ENCODE peak calls at places on chromosomes 16 and 17, in five cellular contexts. One of them, this sample, is unnamed.

GRCh38 chr17:64158411-64158810 is 28.5 kb upstream of the ERN1 start:
- DNase-seq in AG09319: no peak
- DNase-seq in heart left ventricle: no peak
- DNase-seq in CD4-positive, alpha-beta T cell: no peak
- DNase-seq in mesothelial cell of epicardium: no peak
- DNase-seq in this sample: no peak

GRCh38 chr16:48366165-48367093 is 18.8 kb downstream of the SIAH1 start:
- DNase-seq in AG09319: peak; percentile 84
- DNase-seq in heart left ventricle: no peak
- DNase-seq in CD4-positive, alpha-beta T cell: peak; percentile 37
- DNase-seq in mesothelial cell of epicardium: no peak
- DNase-seq in this sample: no peak

GRCh38 chr16:21101631-21102420 is 48.8 kb downstream of the DNAH3 start:
- DNase-seq in AG09319: no peak
- DNase-seq in heart left ventricle: no peak
- DNase-seq in CD4-positive, alpha-beta T cell: no peak
- DNase-seq in mesothelial cell of epicardium: no peak
- DNase-seq in this sample: no peak

GRCh38 chr17:45235071-45236001 is 13.7 kb downstream of the FMNL1 start:
- DNase-seq in AG09319: no peak
- DNase-seq in heart left ventricle: peak; percentile 75
- DNase-seq in CD4-positive, alpha-beta T cell: peak; percentile 81
- DNase-seq in mesothelial cell of epicardium: peak; percentile 53
- DNase-seq in this sample: peak; percentile 64

GRCh38 chr16:31874354-31875111 is 926 bp downstream of the ZNF267 start:
- DNase-seq in AG09319: no peak
- DNase-seq in heart left ventricle: no peak
- DNase-seq in CD4-positive, alpha-beta T cell: no peak
- DNase-seq in mesothelial cell of epicardium: no peak
- DNase-seq in this sample: peak; percentile 43

GRCh38 chr17:78568051-78568450 is 9.1 kb downstream of the DNAH17 start:
- DNase-seq in AG09319: no peak
- DNase-seq in heart left ventricle: no peak
- DNase-seq in CD4-positive, alpha-beta T cell: no peak
- DNase-seq in mesothelial cell of epicardium: no peak
- DNase-seq in this sample: no peak

GRCh38 chr17:61238455-61238933 is 161.1 kb upstream of the TBX2 start:
- DNase-seq in AG09319: no peak
- DNase-seq in heart left ventricle: no peak
- DNase-seq in CD4-positive, alpha-beta T cell: no peak
- DNase-seq in mesothelial cell of epicardium: no peak
- DNase-seq in this sample: no peak

GRCh38 chr16:30399435-30400186 is 4.4 kb downstream of the ZNF48 start:
- DNase-seq in AG09319: no peak
- DNase-seq in heart left ventricle: no peak
- DNase-seq in CD4-positive, alpha-beta T cell: no peak
- DNase-seq in mesothelial cell of epicardium: no peak
- DNase-seq in this sample: no peak

GRCh38 chr17:71071041-71071440 is 901.7 kb downstream of the KCNJ2 start:
- DNase-seq in AG09319: no peak
- DNase-seq in heart left ventricle: no peak
- DNase-seq in CD4-positive, alpha-beta T cell: no peak
- DNase-seq in mesothelial cell of epicardium: no peak
- DNase-seq in this sample: no peak

GRCh38 chr17:45783593-45784292 is 377 bp upstream of the CRHR1 start:
- DNase-seq in AG09319: no peak
- DNase-seq in heart left ventricle: no peak
- DNase-seq in CD4-positive, alpha-beta T cell: no peak
- DNase-seq in mesothelial cell of epicardium: peak; percentile 45
- DNase-seq in this sample: no peak

GRCh38 chr17:17420035-17420434 is 56.8 kb upstream of the MED9 start:
- DNase-seq in AG09319: no peak
- DNase-seq in heart left ventricle: peak; percentile 77
- DNase-seq in CD4-positive, alpha-beta T cell: no peak
- DNase-seq in mesothelial cell of epicardium: no peak
- DNase-seq in this sample: no peak

GRCh38 chr16:10964891-10965326 is 20.5 kb downstream of the CLEC16A start:
- DNase-seq in AG09319: no peak
- DNase-seq in heart left ventricle: no peak
- DNase-seq in CD4-positive, alpha-beta T cell: peak; percentile 48
- DNase-seq in mesothelial cell of epicardium: no peak
- DNase-seq in this sample: no peak

GRCh38 chr17:17366941-17367885 is 64.0 kb downstream of the NT5M start:
- DNase-seq in AG09319: no peak
- DNase-seq in heart left ventricle: no peak
- DNase-seq in CD4-positive, alpha-beta T cell: no peak
- DNase-seq in mesothelial cell of epicardium: no peak
- DNase-seq in this sample: no peak

GRCh38 chr17:77371117-77371887 is 230.5 kb downstream of the SEC14L1 start:
- DNase-seq in AG09319: no peak
- DNase-seq in heart left ventricle: no peak
- DNase-seq in CD4-positive, alpha-beta T cell: no peak
- DNase-seq in mesothelial cell of epicardium: no peak
- DNase-seq in this sample: no peak

GRCh38 chr16:74745109-74745615 is 29.5 kb downstream of the FA2H start:
- DNase-seq in AG09319: no peak
- DNase-seq in heart left ventricle: no peak
- DNase-seq in CD4-positive, alpha-beta T cell: no peak
- DNase-seq in mesothelial cell of epicardium: no peak
- DNase-seq in this sample: no peak

GRCh38 chr16:27890006-27890405 is 173.5 kb downstream of the GSG1L start:
- DNase-seq in AG09319: no peak
- DNase-seq in heart left ventricle: no peak
- DNase-seq in CD4-positive, alpha-beta T cell: no peak
- DNase-seq in mesothelial cell of epicardium: no peak
- DNase-seq in this sample: no peak

GRCh38 chr16:69494993-69495392 is 70.6 kb downstream of the CYB5B start:
- DNase-seq in AG09319: no peak
- DNase-seq in heart left ventricle: no peak
- DNase-seq in CD4-positive, alpha-beta T cell: no peak
- DNase-seq in mesothelial cell of epicardium: no peak
- DNase-seq in this sample: no peak

GRCh38 chr17:38461683-38462082 is 33.4 kb downstream of the ARHGAP23 start:
- DNase-seq in AG09319: no peak
- DNase-seq in heart left ventricle: no peak
- DNase-seq in CD4-positive, alpha-beta T cell: no peak
- DNase-seq in mesothelial cell of epicardium: no peak
- DNase-seq in this sample: no peak

GRCh38 chr16:49484454-49484853 is 110.8 kb downstream of the C16orf78 start:
- DNase-seq in AG09319: no peak
- DNase-seq in heart left ventricle: peak; percentile 77
- DNase-seq in CD4-positive, alpha-beta T cell: no peak
- DNase-seq in mesothelial cell of epicardium: no peak
- DNase-seq in this sample: no peak

DNA sequence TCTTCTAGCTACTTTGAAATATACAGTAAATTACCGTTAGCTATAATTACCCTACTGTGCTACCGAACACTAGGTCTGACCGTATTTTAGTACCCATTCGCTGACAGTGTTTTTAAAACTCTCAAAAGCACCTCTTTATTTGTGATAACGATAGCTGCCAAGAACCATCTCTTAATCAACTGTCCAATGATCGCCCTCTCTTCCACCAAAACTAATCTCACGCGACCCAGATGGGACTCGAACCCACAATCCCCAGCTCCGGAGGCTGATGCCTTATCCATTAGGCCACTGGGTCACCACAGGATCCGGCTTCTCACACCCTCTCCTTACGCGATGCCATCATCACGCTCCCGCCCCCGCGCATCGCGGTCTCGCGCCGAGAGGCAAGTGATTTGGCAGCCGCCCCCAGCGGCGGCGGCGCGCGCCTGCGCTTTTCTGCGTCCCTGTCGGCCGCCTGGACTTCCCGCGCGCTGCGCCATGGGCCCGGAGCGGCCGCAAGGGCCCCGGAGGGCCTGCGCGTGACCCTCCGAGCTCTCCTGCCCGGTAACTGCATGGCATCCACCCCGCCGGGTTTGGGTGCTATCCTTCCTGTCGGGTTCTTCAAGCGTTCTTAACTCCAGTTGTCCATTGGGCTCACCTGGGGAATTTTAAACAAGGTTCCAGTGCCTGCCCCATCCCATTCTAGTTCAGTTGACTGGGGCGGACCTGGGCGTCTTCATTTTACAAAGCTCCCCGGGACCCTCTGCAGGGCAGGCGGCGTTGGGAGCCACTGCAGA is 15.7 kb upstream of the KPNA2 start:
- DNase-seq in AG09319: peak; percentile 92
- DNase-seq in heart left ventricle: peak; percentile 97
- DNase-seq in CD4-positive, alpha-beta T cell: peak; percentile 98
- DNase-seq in mesothelial cell of epicardium: peak; percentile 86
- DNase-seq in this sample: peak; percentile 99
- TF ChIP-seq CTCF in AG09319: no peak
- TF ChIP-seq CTCF in heart left ventricle: peak; percentile 44
- TF ChIP-seq CTCF in CD4-positive, alpha-beta T cell: peak; percentile 44
- TF ChIP-seq CTCF in mesothelial cell of epicardium: peak; percentile 45
- TF ChIP-seq CTCF in this sample: no peak

DNA sequence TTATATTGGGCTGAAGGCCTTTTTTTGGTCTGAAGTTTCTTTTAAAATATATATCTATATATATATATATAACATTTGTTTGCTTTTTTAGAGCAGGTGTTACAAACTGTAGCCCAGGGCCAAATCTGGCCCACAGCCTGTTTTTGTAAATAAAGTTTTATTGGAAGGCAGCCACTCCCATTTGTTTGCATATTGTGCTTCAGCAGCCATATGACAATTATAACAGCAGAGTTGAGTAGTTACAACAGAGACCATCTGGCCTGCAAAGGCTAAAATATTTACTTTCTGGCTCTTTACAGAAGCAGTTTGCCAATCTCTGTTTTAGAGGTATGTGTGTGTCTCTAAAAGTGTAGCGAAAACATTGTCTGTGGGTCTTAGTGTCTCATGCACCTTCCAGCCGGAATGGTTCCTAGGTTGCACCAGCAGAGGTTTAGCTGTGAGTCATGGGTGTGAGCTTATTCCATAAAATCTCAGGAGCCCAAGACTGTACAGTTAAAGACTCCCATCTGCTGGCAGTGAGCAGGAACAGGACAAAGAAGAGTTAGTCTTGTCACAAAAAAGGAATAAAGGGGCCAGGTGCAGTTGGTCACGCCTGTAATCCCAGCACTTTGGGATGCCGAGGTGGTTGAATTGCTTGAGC is 23.8 kb downstream of the LCMT1 start:
- DNase-seq in AG09319: no peak
- DNase-seq in heart left ventricle: no peak
- DNase-seq in CD4-positive, alpha-beta T cell: no peak
- DNase-seq in mesothelial cell of epicardium: no peak
- DNase-seq in this sample: no peak
- TF ChIP-seq CTCF in AG09319: peak; percentile 12
- TF ChIP-seq CTCF in heart left ventricle: no peak
- TF ChIP-seq CTCF in CD4-positive, alpha-beta T cell: no peak
- TF ChIP-seq CTCF in mesothelial cell of epicardium: no peak
- TF ChIP-seq CTCF in this sample: no peak

GRCh38 chr17:82416771-82417170 is 1.4 kb upstream of the HEXD start:
- DNase-seq in AG09319: no peak
- DNase-seq in heart left ventricle: no peak
- DNase-seq in CD4-positive, alpha-beta T cell: no peak
- DNase-seq in mesothelial cell of epicardium: no peak
- DNase-seq in this sample: no peak
- TF ChIP-seq CTCF in AG09319: no peak
- TF ChIP-seq CTCF in heart left ventricle: peak; percentile 18
- TF ChIP-seq CTCF in CD4-positive, alpha-beta T cell: no peak
- TF ChIP-seq CTCF in mesothelial cell of epicardium: peak; percentile 47
- TF ChIP-seq CTCF in this sample: no peak

GRCh38 chr17:789160-789840 is 7.1 kb downstream of the MRM3 start:
- DNase-seq in AG09319: no peak
- DNase-seq in heart left ventricle: no peak
- DNase-seq in CD4-positive, alpha-beta T cell: no peak
- DNase-seq in mesothelial cell of epicardium: no peak
- DNase-seq in this sample: no peak

GRCh38 chr17:791807-792206 is 9.7 kb downstream of the MRM3 start:
- DNase-seq in AG09319: no peak
- DNase-seq in heart left ventricle: no peak
- DNase-seq in CD4-positive, alpha-beta T cell: no peak
- DNase-seq in mesothelial cell of epicardium: no peak
- DNase-seq in this sample: no peak

GRCh38 chr17:795276-795675 is 13.1 kb downstream of the MRM3 start:
- DNase-seq in AG09319: no peak
- DNase-seq in heart left ventricle: no peak
- DNase-seq in CD4-positive, alpha-beta T cell: no peak
- DNase-seq in mesothelial cell of epicardium: no peak
- DNase-seq in this sample: no peak

GRCh38 chr17:794876-795275 is 12.7 kb downstream of the MRM3 start:
- DNase-seq in AG09319: peak; percentile 40
- DNase-seq in heart left ventricle: peak; percentile 85
- DNase-seq in CD4-positive, alpha-beta T cell: peak; percentile 25
- DNase-seq in mesothelial cell of epicardium: no peak
- DNase-seq in this sample: no peak

DNA sequence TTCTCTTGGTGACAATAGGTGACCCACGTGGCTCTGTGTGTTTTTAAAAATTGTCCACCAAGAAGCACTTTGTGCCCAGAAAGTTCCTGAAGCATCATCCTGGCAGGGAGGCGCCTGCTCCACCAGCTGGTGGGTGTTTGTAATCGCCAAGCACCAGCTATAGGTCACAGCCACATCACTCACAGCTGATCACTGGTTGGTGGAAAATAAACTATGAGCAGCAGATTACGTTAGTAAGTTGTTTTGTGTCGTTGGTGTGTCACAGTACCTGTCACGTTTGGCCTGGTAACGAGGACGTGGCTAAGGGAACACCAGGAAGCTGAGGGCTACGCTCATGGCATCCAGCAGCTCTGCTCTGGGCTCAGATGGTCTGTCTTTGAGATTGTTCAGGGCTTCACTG is 10.1 kb downstream of the MRM3 start:
- DNase-seq in AG09319: no peak
- DNase-seq in heart left ventricle: no peak
- DNase-seq in CD4-positive, alpha-beta T cell: no peak
- DNase-seq in mesothelial cell of epicardium: no peak
- DNase-seq in this sample: no peak
- TF ChIP-seq CTCF in AG09319: no peak
- TF ChIP-seq CTCF in heart left ventricle: no peak
- TF ChIP-seq CTCF in CD4-positive, alpha-beta T cell: no peak
- TF ChIP-seq CTCF in mesothelial cell of epicardium: no peak
- TF ChIP-seq CTCF in this sample: no peak

DNA sequence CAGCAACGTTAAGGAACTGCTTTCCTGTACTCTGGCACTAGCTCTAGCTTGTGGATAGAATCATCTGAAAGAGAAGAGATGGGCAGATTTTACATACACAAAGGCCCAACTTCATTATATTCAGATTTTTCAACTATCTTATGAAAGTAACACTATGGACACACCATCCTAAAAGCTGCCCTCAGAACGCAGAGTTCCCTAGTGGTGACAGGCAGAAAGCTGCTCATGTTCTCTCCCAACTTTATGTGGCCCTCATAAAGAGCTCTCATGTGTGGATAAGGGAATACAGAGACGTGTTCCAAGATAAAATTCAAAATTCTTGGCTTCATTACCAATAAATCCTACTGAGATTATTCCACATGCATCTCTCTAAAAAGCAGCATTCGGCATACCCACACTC is 1.5 kb downstream of the CFAP20 start:
- DNase-seq in AG09319: no peak
- DNase-seq in heart left ventricle: no peak
- DNase-seq in CD4-positive, alpha-beta T cell: no peak
- DNase-seq in mesothelial cell of epicardium: no peak
- DNase-seq in this sample: no peak
- TF ChIP-seq CTCF in AG09319: peak; percentile 21
- TF ChIP-seq CTCF in heart left ventricle: no peak
- TF ChIP-seq CTCF in CD4-positive, alpha-beta T cell: no peak
- TF ChIP-seq CTCF in mesothelial cell of epicardium: no peak
- TF ChIP-seq CTCF in this sample: no peak

This sample was measured in activated B cell treated with CpG ODN at 0.5 μM for 24 hours.